ENCODE peak calls at places on chromosomes 4 and X, in four cellular contexts. J is thyroid gland, U is AG10803, T is brain microvascular endothelial cell. V is an unnamed sample.

GRCh38 chr4:8129136-8129535 is 29.5 kb downstream of the ABLIM2 start:
- DNase-seq in J (no peak), T (no peak), U (no peak), V (no peak)

GRCh38 chrX:66988331-66988730 is 349.5 kb upstream of the EDA2R start:
- DNase-seq in U (no peak), J (no peak), T (no peak), V (no peak)

GRCh38 chr4:126375462-126376054 is 1060.8 kb downstream of the FAT4 start:
- DNase-seq in T (no peak), U (peak), J (no peak), V (peak)

GRCh38 chr4:85221606-85222005 is 253.3 kb upstream of the ARHGAP24 start:
- DNase-seq in T (no peak), U (no peak), J (no peak), V (no peak)

GRCh38 chr4:43089730-43090129 is 197.2 kb downstream of the GRXCR1 start:
- DNase-seq in T (no peak), J (no peak), U (peak), V (peak)

GRCh38 chrX:17052210-17052609 is 105.8 kb downstream of the REPS2 start:
- DNase-seq in J (no peak), U (peak), T (no peak), V (no peak)

GRCh38 chr4:135256111-135256510 is 1054.5 kb upstream of the PABPC4L start:
- DNase-seq in U (no peak), T (peak), J (no peak), V (peak)

GRCh38 chr4:102454981-102455690 is 46.0 kb upstream of the NFKB1 start:
- DNase-seq in T (no peak), U (peak), J (no peak), V (no peak)

GRCh38 chr4:48698029-48698901 is 81.8 kb downstream of the FRYL start:
- DNase-seq in U (peak), T (peak), J (peak), V (peak)

GRCh38 chr4:118676128-118676527 is 9.1 kb upstream of the METTL14 start:
- DNase-seq in U (no peak), J (no peak), T (no peak), V (no peak)

GRCh38 chr4:76589402-76589801 is 154.4 kb downstream of the SHROOM3 start:
- DNase-seq in J (peak), T (no peak), U (peak), V (peak)

GRCh38 chr4:31467781-31468180 is 747.6 kb downstream of the PCDH7 start:
- DNase-seq in U (peak), T (peak), J (no peak), V (peak)

GRCh38 chr4:55509272-55509671 is 37.4 kb downstream of the CLOCK start:
- DNase-seq in T (no peak), U (no peak), J (no peak), V (no peak)

DNA sequence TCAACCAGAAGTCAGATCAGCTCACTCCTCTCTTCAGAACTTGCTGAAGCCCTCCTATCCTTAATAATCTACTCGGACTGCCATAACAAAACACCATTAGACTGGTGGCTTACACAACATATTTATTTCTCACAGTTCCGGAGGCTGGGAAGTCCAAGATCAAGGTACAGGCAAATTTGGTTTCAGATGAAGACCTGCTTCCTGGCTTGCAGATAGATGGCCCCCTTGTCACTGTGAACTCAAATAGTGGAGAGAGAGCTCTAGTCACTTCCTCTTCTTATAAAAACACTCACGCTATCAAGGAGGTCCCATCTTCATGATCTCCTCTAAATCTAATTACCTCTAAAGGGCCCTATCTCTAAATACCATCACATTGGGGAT is 125.1 kb downstream of the CAMK2D start:
- DNase-seq in T (no peak), J (no peak), U (no peak), V (no peak)
- TF ChIP-seq CTCF in T (no peak), J (no peak), U (no peak), V (no peak)

GRCh38 chrX:8404958-8405357 is 59.7 kb upstream of the VCX3B start:
- DNase-seq in U (no peak), T (no peak), J (peak), V (peak)

GRCh38 chrX:8404443-8404842 is 60.2 kb upstream of the VCX3B start:
- DNase-seq in U (no peak), J (peak), T (peak), V (peak)

GRCh38 chrX:8405631-8406030 is 59.0 kb upstream of the VCX3B start:
- DNase-seq in T (no peak), J (no peak), U (no peak), V (no peak)
- TF ChIP-seq CTCF in T (no peak), J (no peak), U (no peak), V (no peak)

GRCh38 chr4:158322119-158322518 is 111.8 kb downstream of the TMEM144 start:
- DNase-seq in U (peak), T (no peak), J (no peak), V (no peak)

GRCh38 chr4:158331863-158332262 is 121.6 kb downstream of the TMEM144 start:
- DNase-seq in J (no peak), U (no peak), T (no peak), V (no peak)

GRCh38 chr4:158327525-158327924 is 117.2 kb downstream of the TMEM144 start:
- DNase-seq in U (no peak), T (no peak), J (no peak), V (no peak)
- TF ChIP-seq CTCF in U (no peak), T (no peak), J (no peak), V (no peak)

GRCh38 chr4:52665592-52665991 is 6.5 kb upstream of the USP46 start:
- DNase-seq in T (no peak), J (no peak), U (no peak), V (peak)

GRCh38 chr4:52670121-52670520 is 11.0 kb upstream of the USP46 start:
- DNase-seq in T (no peak), J (no peak), U (no peak), V (no peak)

GRCh38 chr4:52670739-52671138 is 11.6 kb upstream of the USP46 start:
- DNase-seq in T (no peak), J (no peak), U (no peak), V (no peak)
- TF ChIP-seq CTCF in T (peak), J (no peak), U (no peak), V (no peak)

GRCh38 chrX:91066104-91066503 is 368.5 kb upstream of the PABPC5 start:
- DNase-seq in J (no peak), U (no peak), T (no peak), V (no peak)
- TF ChIP-seq CTCF in J (no peak), U (no peak), T (no peak), V (no peak)